ENCODE peak calls at places on chromosome 4, in ten cellular contexts. D, P, B, Z, V, W, H, G, E and L are unnamed samples.

GRCh38 chr4:24063771-24064170 is 173.9 kb upstream of the PPARGC1A start:
- DNase-seq in H (no peak), P (no peak), Z (no peak), B (no peak), G (peak), W (peak), D (no peak), V (no peak), E (no peak), L (no peak)

GRCh38 chr4:152459326-152459725 is 76.6 kb downstream of the FBXW7 start:
- DNase-seq in E (no peak), V (no peak), G (no peak), D (no peak), Z (no peak), B (no peak), P (no peak), H (no peak), W (no peak), L (no peak)

GRCh38 chr4:126306152-126306869 is 991.6 kb downstream of the FAT4 start:
- DNase-seq in H (no peak), G (no peak), P (no peak), V (no peak), E (peak), B (peak), D (peak), W (no peak), Z (no peak), L (no peak)

GRCh38 chr4:87502580-87503238 is 26.5 kb downstream of the SPARCL1 start:
- DNase-seq in B (peak), H (no peak), D (peak), W (peak), G (peak), E (no peak), V (no peak), Z (no peak), P (no peak), L (no peak)

GRCh38 chr4:54228064-54228527 is 997 bp upstream of the PDGFRA start:
- DNase-seq in E (peak), V (peak), P (no peak), G (peak), H (no peak), D (peak), W (peak), B (peak), Z (no peak), L (no peak)

GRCh38 chr4:133151301-133151680 is 2.2 kb downstream of the PCDH10 start:
- DNase-seq in H (no peak), E (no peak), P (no peak), B (peak), D (peak), G (no peak), Z (no peak), W (no peak), V (no peak), L (no peak)

GRCh38 chr4:69957209-69957608 is 8.3 kb downstream of the CSN2 start:
- DNase-seq in D (no peak), B (no peak), V (no peak), Z (no peak), H (no peak), W (no peak), P (no peak), G (no peak), E (no peak), L (no peak)

GRCh38 chr4:25144870-25145481 is 15.3 kb downstream of the SEPSECS start:
- DNase-seq in B (peak), W (peak), G (peak), P (peak), Z (no peak), D (peak), H (no peak), E (no peak), V (no peak), L (no peak)

GRCh38 chr4:155818639-155819038 is 47.4 kb downstream of the ASIC5 start:
- DNase-seq in B (peak), W (no peak), H (no peak), E (no peak), P (no peak), D (no peak), V (no peak), G (no peak), Z (no peak), L (no peak)

GRCh38 chr4:155675709-155676429 is 9.2 kb downstream of the GUCY1A1 start:
- DNase-seq in D (no peak), V (no peak), B (no peak), Z (no peak), W (no peak), G (no peak), E (no peak), P (no peak), H (no peak), L (no peak)

GRCh38 chr4:88706574-88706973 is 8.9 kb upstream of the NAP1L5 start:
- DNase-seq in V (no peak), H (no peak), W (peak), G (peak), P (peak), E (peak), B (peak), D (peak), Z (no peak), L (no peak)

GRCh38 chr4:52982246-52982950 is 120.3 kb downstream of the RASL11B start:
- DNase-seq in G (peak), Z (no peak), P (peak), D (peak), B (peak), E (no peak), W (peak), H (no peak), V (no peak), L (no peak)

GRCh38 chr4:84874619-84875018 is 91.9 kb downstream of the WDFY3 start:
- DNase-seq in P (no peak), W (no peak), Z (no peak), G (no peak), B (no peak), E (no peak), H (no peak), V (no peak), D (no peak), L (no peak)

GRCh38 chr4:85707591-85707990 is 232.6 kb downstream of the ARHGAP24 start:
- DNase-seq in W (no peak), G (no peak), E (no peak), B (no peak), P (no peak), H (no peak), Z (no peak), D (peak), V (no peak), L (no peak)

GRCh38 chr4:3199661-3200422 is 49.1 kb upstream of the MSANTD1 start:
- DNase-seq in W (no peak), D (peak), H (no peak), P (no peak), G (no peak), Z (no peak), V (no peak), B (no peak), E (no peak), L (no peak)